ENCODE peak calls at places on chromosomes 16 and 17, in four cellular contexts. J is SK-N-SH, D is GM12892, W is breast epithelium. K is an unnamed sample.

GRCh38 chr16:11016993-11017392 is 72.6 kb downstream of the CLEC16A start:
- DNase-seq in J (no peak), D (no peak), W (no peak), K (peak)

GRCh38 chr16:69927056-69927757 is 23.9 kb upstream of the CLEC18A start:
- DNase-seq in J (no peak), D (no peak), W (no peak), K (peak)

GRCh38 chr16:75264531-75264998 is 13.1 kb upstream of the BCAR1 start:
- DNase-seq in J (peak), D (no peak), W (no peak), K (no peak)

GRCh38 chr16:68371706-68372380 is 61.0 kb downstream of the PRMT7 start:
- DNase-seq in J (no peak), D (no peak), W (no peak), K (no peak)

GRCh38 chr17:50689956-50690886 is 17.5 kb downstream of the ANKRD40 start:
- DNase-seq in J (peak), D (no peak), W (no peak), K (no peak)

GRCh38 chr17:60077672-60078519 is 825 bp downstream of the HEATR6 start:
- DNase-seq in J (peak), D (no peak), W (no peak), K (no peak)

GRCh38 chr16:1311212-1311737 is 1.8 kb downstream of the UBE2I start:
- DNase-seq in J (no peak), D (no peak), W (no peak), K (no peak)

GRCh38 chr17:60863892-60864673 is 186.4 kb downstream of the BCAS3 start:
- DNase-seq in J (no peak), D (no peak), W (no peak), K (no peak)

GRCh38 chr17:79105937-79106336 is 31.3 kb downstream of the ENGASE start:
- DNase-seq in J (no peak), D (no peak), W (no peak), K (no peak)

GRCh38 chr17:29180051-29180787 is at the start of gene MYO18A:
- DNase-seq in J (peak), D (peak), W (peak), K (peak)

GRCh38 chr16:2426941-2427361 is 2.3 kb upstream of the CCNF start:
- DNase-seq in J (no peak), D (no peak), W (no peak), K (no peak)

GRCh38 chr16:67636713-67637112 is 8.2 kb upstream of the CARMIL2 start:
- DNase-seq in J (no peak), D (no peak), W (no peak), K (no peak)

GRCh38 chr16:67544844-67545664 is 16.4 kb downstream of the RIPOR1 start:
- DNase-seq in J (no peak), D (no peak), W (no peak), K (no peak)

GRCh38 chr17:16342979-16343378 is 10.3 kb downstream of the CENPV start:
- DNase-seq in J (no peak), D (no peak), W (no peak), K (no peak)

GRCh38 chr16:64858076-64858475 is 263.8 kb downstream of the CDH11 start:
- DNase-seq in J (no peak), D (no peak), W (no peak), K (no peak)

GRCh38 chr16:54935411-54936085 is 4.9 kb downstream of the IRX5 start:
- DNase-seq in J (no peak), D (no peak), W (no peak), K (no peak)

GRCh38 chr16:46949216-46949892 is 24.1 kb downstream of the DNAJA2 start:
- DNase-seq in J (no peak), D (no peak), W (no peak), K (no peak)

GRCh38 chr17:4782652-4783051 is 3.5 kb downstream of the VMO1 start:
- DNase-seq in J (peak), D (no peak), W (no peak), K (no peak)

GRCh38 chr17:18142417-18142816 is 33.9 kb downstream of the MYO15A start:
- DNase-seq in J (no peak), D (no peak), W (no peak), K (no peak)

GRCh38 chr17:78724544-78724943 is 57.5 kb downstream of the CYTH1 start:
- DNase-seq in J (peak), D (no peak), W (peak), K (no peak)

GRCh38 chr17:72699566-72699965 is 392.9 kb downstream of the SLC39A11 start:
- DNase-seq in J (no peak), D (no peak), W (no peak), K (no peak)

GRCh38 chr17:72702136-72702735 is 390.3 kb downstream of the SLC39A11 start:
- DNase-seq in J (no peak), D (no peak), W (no peak), K (peak)

GRCh38 chr17:72705905-72706395 is 386.5 kb downstream of the SLC39A11 start:
- DNase-seq in J (no peak), D (peak), W (no peak), K (no peak)

GRCh38 chr17:72700226-72700625 is 392.3 kb downstream of the SLC39A11 start:
- DNase-seq in J (no peak), D (no peak), W (no peak), K (no peak)

GRCh38 chr17:72702998-72703397 is 389.5 kb downstream of the SLC39A11 start:
- DNase-seq in J (no peak), D (no peak), W (no peak), K (no peak)
- TF ChIP-seq POLR2AphosphoS5 in J (no peak), D (no peak), W (no peak), K (no peak)

DNA sequence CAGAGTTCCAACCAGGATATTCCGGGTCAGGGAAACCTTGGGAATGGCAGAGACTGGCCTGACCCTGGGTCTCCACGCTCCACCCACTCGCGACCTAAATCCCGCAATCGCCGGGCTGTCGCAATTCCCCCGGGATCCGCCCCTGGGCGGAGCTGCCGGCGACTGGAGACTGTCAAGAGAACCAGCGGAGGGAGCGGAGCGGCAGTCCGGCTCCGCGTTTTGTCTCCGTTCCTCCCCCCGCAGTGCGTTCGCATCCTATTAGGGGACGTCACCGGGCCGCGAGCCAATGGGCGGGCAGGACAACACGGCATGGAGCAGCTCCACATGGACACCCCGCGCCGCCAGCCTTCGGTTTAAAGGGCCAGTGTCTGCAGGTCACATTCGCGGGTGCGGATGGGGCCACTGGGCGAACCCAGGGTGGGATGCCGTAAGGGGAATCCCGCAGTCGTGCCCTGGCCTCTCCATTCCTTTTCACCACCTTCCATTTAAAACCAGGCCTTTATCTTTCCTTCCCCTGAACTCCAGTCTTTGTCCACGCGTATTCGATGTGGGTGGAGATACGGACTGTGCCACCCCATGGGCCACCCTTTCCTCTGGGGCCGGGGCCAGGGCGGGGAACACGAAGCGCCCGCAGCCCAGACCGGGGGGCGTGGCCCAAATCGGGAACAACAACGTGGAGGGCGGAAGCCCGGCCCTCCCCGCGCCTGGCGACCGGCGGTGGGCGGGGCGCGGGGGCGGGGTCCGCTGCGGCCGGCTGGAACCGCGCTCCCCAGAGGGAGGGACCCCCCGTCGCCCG is 764 bp upstream of the MNT start:
- DNase-seq in J (peak), D (peak), W (peak), K (peak)
- TF ChIP-seq POLR2AphosphoS5 in J (peak), D (no peak), W (peak), K (no peak)

DNA sequence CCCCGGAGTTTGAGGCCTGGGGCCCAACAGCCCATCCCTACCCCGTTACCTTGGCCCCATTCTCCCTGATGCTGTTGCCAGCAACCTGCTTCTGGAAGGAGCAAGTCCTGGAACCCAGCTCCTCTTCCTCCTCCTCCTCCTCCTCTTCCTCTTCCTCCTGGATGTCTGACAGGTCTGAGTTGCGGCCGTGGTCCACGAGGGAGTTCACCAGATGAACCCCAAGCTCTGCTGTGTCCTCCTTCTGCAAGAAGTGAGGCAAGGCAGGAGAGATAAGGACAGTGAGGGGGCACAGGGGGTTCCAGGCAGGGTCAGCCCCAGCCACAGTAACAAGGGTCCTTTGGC is 18.7 kb downstream of the TSPOAP1 start:
- DNase-seq in J (peak), D (no peak), W (no peak), K (no peak)
- TF ChIP-seq POLR2AphosphoS5 in J (no peak), D (no peak), W (no peak), K (no peak)

GRCh38 chr17:32155896-32156295 is 13.6 kb downstream of the RHOT1 start:
- DNase-seq in J (no peak), D (no peak), W (no peak), K (no peak)
- TF ChIP-seq POLR2AphosphoS5 in J (no peak), D (no peak), W (no peak), K (no peak)

GRCh38 chr17:77441130-77441920 is 300.6 kb downstream of the SEC14L1 start:
- DNase-seq in J (no peak), D (peak), W (no peak), K (no peak)
- TF ChIP-seq POLR2AphosphoS5 in J (no peak), D (peak), W (no peak), K (no peak)

DNA sequence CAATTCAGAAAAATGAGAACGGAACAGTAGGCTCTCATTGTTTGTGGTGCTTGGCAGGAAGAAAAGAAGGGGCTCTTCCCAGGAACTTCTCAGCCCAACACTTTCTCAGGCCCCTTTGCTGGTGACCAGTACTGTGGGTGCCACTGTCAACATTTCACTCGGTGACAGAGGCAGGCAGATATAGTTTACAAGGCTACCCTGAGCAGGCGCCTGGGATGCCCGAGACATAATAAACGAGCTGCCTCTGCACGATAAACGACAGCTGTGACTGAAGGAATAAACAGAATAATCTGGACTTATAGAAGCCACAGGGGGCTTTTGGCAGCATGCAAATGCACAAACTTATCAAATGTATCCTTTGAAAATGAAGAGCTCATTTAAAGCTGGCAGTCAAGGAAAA is 387.2 kb downstream of the HS3ST4 start:
- DNase-seq in J (no peak), D (no peak), W (no peak), K (no peak)
- TF ChIP-seq POLR2AphosphoS5 in J (no peak), D (no peak), W (no peak), K (no peak)

GRCh38 chr17:965311-965989 is 14.1 kb downstream of the NXN start:
- DNase-seq in J (no peak), D (no peak), W (no peak), K (no peak)

GRCh38 chr17:962166-962565 is 17.4 kb downstream of the NXN start:
- DNase-seq in J (no peak), D (no peak), W (no peak), K (no peak)

GRCh38 chr17:962650-963049 is 16.9 kb downstream of the NXN start:
- DNase-seq in J (no peak), D (no peak), W (no peak), K (no peak)

GRCh38 chr17:967122-967521 is 12.5 kb downstream of the NXN start:
- DNase-seq in J (no peak), D (no peak), W (no peak), K (no peak)

DNA sequence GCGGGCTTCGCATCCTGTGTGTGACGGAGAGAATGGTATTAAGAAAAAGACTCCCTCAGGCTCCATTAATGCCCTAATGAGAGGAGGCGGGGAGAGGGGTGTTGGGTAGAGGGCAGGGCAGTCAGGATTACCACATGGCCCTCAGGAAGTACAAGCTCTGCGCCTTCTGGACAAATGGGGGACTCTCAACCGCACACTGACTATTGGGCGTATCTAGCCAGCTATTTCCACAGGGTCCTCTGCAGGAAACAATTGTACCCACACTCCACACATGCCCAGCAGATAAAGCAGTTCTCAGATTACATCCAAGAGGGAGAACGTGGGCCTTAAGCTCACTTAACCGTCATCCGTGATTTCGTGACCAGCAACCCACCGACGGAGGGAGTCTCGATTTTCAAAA is 14.7 kb downstream of the NXN start:
- DNase-seq in J (peak), D (no peak), W (no peak), K (no peak)
- TF ChIP-seq POLR2AphosphoS5 in J (no peak), D (no peak), W (no peak), K (no peak)

DNA sequence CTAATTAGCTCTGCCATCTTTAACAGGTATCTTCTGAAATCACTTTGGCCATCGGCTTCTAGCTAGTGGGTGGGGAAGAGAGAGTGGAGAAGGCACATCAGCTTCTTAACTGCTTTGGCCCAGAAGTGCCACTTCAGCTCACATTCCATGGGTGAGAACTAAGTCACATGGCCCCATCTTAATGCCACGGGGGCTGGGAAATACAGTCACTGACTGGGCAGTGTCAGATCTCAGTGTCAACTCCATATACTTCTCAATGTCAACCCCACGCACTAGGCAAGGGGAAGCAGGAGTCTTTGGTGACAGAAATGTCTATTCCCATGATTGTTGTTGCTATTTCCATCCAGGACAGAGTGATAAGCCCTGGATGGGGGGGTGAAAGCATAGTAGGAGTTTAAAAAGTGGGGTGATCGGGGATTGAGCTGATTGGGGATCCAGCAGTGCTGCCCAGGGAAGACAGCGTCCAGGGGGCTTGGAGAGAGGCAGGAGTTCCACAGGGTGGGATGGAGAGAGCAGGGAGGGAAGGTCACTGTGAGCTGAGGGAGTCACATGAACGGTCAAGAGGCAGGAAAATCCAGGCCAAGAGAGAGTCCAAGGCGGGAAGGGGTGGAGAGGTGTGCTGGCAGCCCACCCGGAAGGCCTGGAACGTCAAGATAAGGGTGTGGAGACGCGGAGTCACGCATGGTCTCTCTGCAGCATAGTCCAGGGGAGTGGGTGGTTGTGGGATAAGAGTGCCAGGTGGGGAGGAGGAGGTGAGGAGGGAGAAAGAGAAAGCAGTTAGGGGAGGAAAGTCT is 29.2 kb downstream of the CCR7 start:
- DNase-seq in J (no peak), D (no peak), W (peak), K (no peak)
- TF ChIP-seq POLR2AphosphoS5 in J (no peak), D (no peak), W (no peak), K (no peak)

K was measured in HepG2.